ENCODE peak calls at places on chromosomes 3 and 15, in eight cellular contexts. I, P, C, D, Y, X, G and E are unnamed samples.

GRCh38 chr15:76514292-76514691 is 177.7 kb downstream of the ISL2 start:
- DNase-seq in I (no peak), P (no peak), C (no peak), D (no peak), Y (no peak), X (no peak), G (no peak), E (no peak)

GRCh38 chr15:77557178-77557960 is 75.3 kb downstream of the LINGO1 start:
- DNase-seq in I (no peak), P (no peak), C (no peak), D (peak), Y (no peak), X (no peak), G (no peak), E (no peak)

GRCh38 chr3:13822042-13822441 is 57.8 kb downstream of the WNT7A start:
- DNase-seq in I (no peak), P (no peak), C (no peak), D (no peak), Y (no peak), X (no peak), G (no peak), E (no peak)

GRCh38 chr3:126102011-126102410 is 18.1 kb upstream of the SLC41A3 start:
- DNase-seq in I (no peak), P (no peak), C (no peak), D (no peak), Y (no peak), X (no peak), G (no peak), E (no peak)

GRCh38 chr3:78993375-78993774 is 774.4 kb downstream of the ROBO1 start:
- DNase-seq in I (no peak), P (no peak), C (no peak), D (no peak), Y (no peak), X (no peak), G (no peak), E (no peak)

GRCh38 chr3:12287727-12288465 is 974 bp upstream of the PPARG start:
- DNase-seq in I (peak), P (peak), C (no peak), D (peak), Y (no peak), X (peak), G (peak), E (peak)

GRCh38 chr3:64908292-64908691 is 220.5 kb upstream of the ADAMTS9 start:
- DNase-seq in I (peak), P (no peak), C (peak), D (no peak), Y (no peak), X (no peak), G (no peak), E (no peak)

GRCh38 chr3:122443090-122443489 is 27.2 kb upstream of the WDR5B start:
- DNase-seq in I (no peak), P (no peak), C (no peak), D (no peak), Y (no peak), X (no peak), G (no peak), E (no peak)

GRCh38 chr15:57708047-57708446 is 1.5 kb downstream of the POLR2M start:
- DNase-seq in I (no peak), P (no peak), C (peak), D (no peak), Y (no peak), X (no peak), G (no peak), E (no peak)

GRCh38 chr3:112676659-112677234 is 35.8 kb upstream of the CCDC80 start:
- DNase-seq in I (peak), P (no peak), C (peak), D (peak), Y (peak), X (peak), G (peak), E (no peak)

GRCh38 chr15:90002428-90002844 is 1.3 kb downstream of the ZNF710 start:
- DNase-seq in I (peak), P (no peak), C (peak), D (no peak), Y (no peak), X (peak), G (peak), E (peak)

GRCh38 chr3:17384567-17385296 is 357.7 kb downstream of the TBC1D5 start:
- DNase-seq in I (no peak), P (no peak), C (peak), D (no peak), Y (no peak), X (peak), G (no peak), E (no peak)

GRCh38 chr15:65653341-65653740 is 31.6 kb downstream of the SLC24A1 start:
- DNase-seq in I (no peak), P (no peak), C (peak), D (no peak), Y (no peak), X (no peak), G (no peak), E (no peak)

GRCh38 chr15:57017024-57017423 is 98.6 kb downstream of the TCF12 start:
- DNase-seq in I (no peak), P (no peak), C (peak), D (no peak), Y (no peak), X (peak), G (no peak), E (no peak)

GRCh38 chr3:143835312-143835711 is 13.0 kb downstream of the SLC9A9 start:
- DNase-seq in I (no peak), P (no peak), C (no peak), D (no peak), Y (no peak), X (no peak), G (no peak), E (no peak)

GRCh38 chr3:45914362-45915077 is 28.2 kb downstream of the CCR9 start:
- DNase-seq in I (no peak), P (no peak), C (no peak), D (no peak), Y (no peak), X (peak), G (no peak), E (no peak)

GRCh38 chr3:87145553-87145952 is 81.6 kb upstream of the CHMP2B start:
- DNase-seq in I (no peak), P (no peak), C (peak), D (no peak), Y (no peak), X (peak), G (peak), E (no peak)

GRCh38 chr3:169822983-169823382 is 10.3 kb upstream of the LRRC34 start:
- DNase-seq in I (no peak), P (no peak), C (no peak), D (no peak), Y (no peak), X (no peak), G (no peak), E (no peak)

GRCh38 chr3:66488492-66488891 is 12.3 kb downstream of the LRIG1 start:
- DNase-seq in I (no peak), P (no peak), C (no peak), D (no peak), Y (no peak), X (no peak), G (no peak), E (no peak)

GRCh38 chr15:78942741-78943140 is 2.1 kb downstream of the CTSH start:
- DNase-seq in I (no peak), P (no peak), C (no peak), D (no peak), Y (no peak), X (no peak), G (no peak), E (no peak)

GRCh38 chr15:65303687-65304392 is 637 bp upstream of the RNU5B-1 start:
- DNase-seq in I (peak), P (peak), C (peak), D (peak), Y (no peak), X (peak), G (peak), E (peak)

GRCh38 chr3:57791245-57791644 is 35.1 kb downstream of the SLMAP start:
- DNase-seq in I (no peak), P (no peak), C (peak), D (no peak), Y (no peak), X (peak), G (no peak), E (no peak)

GRCh38 chr15:63892794-63893441 is 59.2 kb upstream of the HERC1 start:
- DNase-seq in I (no peak), P (no peak), C (no peak), D (peak), Y (no peak), X (peak), G (peak), E (no peak)

GRCh38 chr3:182725372-182726251 is 67.7 kb upstream of the ATP11B start:
- DNase-seq in I (no peak), P (no peak), C (no peak), D (peak), Y (no peak), X (no peak), G (peak), E (no peak)

GRCh38 chr3:32109256-32109655 is 2.8 kb downstream of the GPD1L start:
- DNase-seq in I (peak), P (peak), C (peak), D (peak), Y (peak), X (no peak), G (peak), E (peak)

GRCh38 chr15:51803961-51804360 is 25.5 kb upstream of the TMOD3 start:
- DNase-seq in I (no peak), P (no peak), C (peak), D (no peak), Y (no peak), X (no peak), G (no peak), E (no peak)

GRCh38 chr15:45690581-45691260 is 55.9 kb downstream of the SQOR start:
- DNase-seq in I (no peak), P (no peak), C (no peak), D (no peak), Y (no peak), X (no peak), G (no peak), E (no peak)

GRCh38 chr3:151765685-151766084 is 32.0 kb downstream of the AADACL2 start:
- DNase-seq in I (no peak), P (no peak), C (no peak), D (no peak), Y (no peak), X (no peak), G (no peak), E (no peak)

GRCh38 chr3:194602580-194603300 is 30.5 kb downstream of the TMEM44 start:
- DNase-seq in I (no peak), P (no peak), C (peak), D (no peak), Y (no peak), X (no peak), G (no peak), E (no peak)

GRCh38 chr3:41000471-41000870 is 198.8 kb upstream of the CTNNB1 start:
- DNase-seq in I (no peak), P (no peak), C (no peak), D (no peak), Y (no peak), X (no peak), G (no peak), E (no peak)

GRCh38 chr3:192545346-192545745 is 182.0 kb downstream of the FGF12 start:
- DNase-seq in I (no peak), P (no peak), C (no peak), D (no peak), Y (no peak), X (no peak), G (no peak), E (no peak)

GRCh38 chr3:42670670-42671069 is 14.7 kb upstream of the KLHL40 start:
- DNase-seq in I (no peak), P (no peak), C (no peak), D (peak), Y (no peak), X (no peak), G (no peak), E (no peak)

GRCh38 chr3:72639736-72640135 is 208.5 kb downstream of the SHQ1 start:
- DNase-seq in I (no peak), P (no peak), C (no peak), D (no peak), Y (no peak), X (no peak), G (no peak), E (no peak)

GRCh38 chr3:78742041-78742440 is 1025.8 kb downstream of the ROBO1 start:
- DNase-seq in I (no peak), P (no peak), C (no peak), D (no peak), Y (no peak), X (no peak), G (no peak), E (no peak)

GRCh38 chr15:28191832-28192231 is 92.7 kb upstream of the OCA2 start:
- DNase-seq in I (peak), P (no peak), C (peak), D (peak), Y (no peak), X (peak), G (peak), E (peak)

GRCh38 chr3:172173316-172174271 is 134.2 kb downstream of the FNDC3B start:
- DNase-seq in I (no peak), P (no peak), C (no peak), D (no peak), Y (no peak), X (no peak), G (no peak), E (no peak)

DNA sequence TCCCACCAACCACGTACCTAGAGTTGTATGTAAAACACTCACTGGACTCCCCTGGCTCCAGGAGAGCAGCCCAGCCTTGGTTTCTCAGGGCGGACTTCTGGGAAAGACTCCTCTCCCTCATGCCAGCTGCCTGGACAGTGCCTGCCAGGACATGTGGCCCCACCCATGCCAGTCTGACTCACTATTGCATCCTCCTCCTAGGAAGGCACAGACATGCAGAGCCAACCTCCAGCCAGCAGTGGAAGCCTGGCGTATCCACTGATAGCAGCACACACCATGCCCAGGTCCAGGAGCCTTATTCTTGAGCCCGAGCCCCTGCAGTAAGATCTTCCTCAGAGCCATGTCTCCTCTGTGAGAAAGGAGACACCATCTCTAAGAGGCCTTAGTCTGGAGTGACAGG is 8.6 kb downstream of the PKM start:
- DNase-seq in I (peak), P (no peak), C (no peak), D (no peak), Y (no peak), X (no peak), G (peak), E (peak)
- TF ChIP-seq POLR2A in I (no peak), P (no peak), C (no peak), D (no peak), Y (no peak), X (no peak), G (no peak), E (peak)

GRCh38 chr15:75043509-75044257 is 20.3 kb downstream of the PPCDC start:
- DNase-seq in I (peak), P (peak), C (peak), D (peak), Y (peak), X (peak), G (peak), E (peak)
- TF ChIP-seq POLR2A in I (no peak), P (peak), C (peak), D (no peak), Y (no peak), X (no peak), G (no peak), E (no peak)

DNA sequence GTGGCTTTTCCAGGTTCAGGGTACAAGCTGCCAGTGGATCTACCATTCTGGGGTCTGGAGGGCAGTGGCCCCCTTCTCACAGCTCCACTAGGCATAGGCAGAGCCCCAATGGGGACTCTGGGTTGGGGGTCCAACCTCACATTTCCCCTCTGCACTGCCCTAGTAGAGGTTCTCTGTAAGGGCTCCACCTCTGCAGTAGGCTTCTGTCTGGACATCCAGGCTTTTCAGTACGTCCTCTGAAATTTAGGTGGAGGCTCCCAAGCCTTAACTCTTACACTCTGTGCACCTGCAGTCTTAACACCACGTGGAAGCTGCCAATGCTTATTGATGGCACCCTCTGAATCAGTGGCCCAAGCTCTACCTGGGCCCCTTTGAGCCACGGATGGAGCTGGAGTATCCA is 22.5 kb upstream of the TM4SF4 start:
- DNase-seq in I (no peak), P (no peak), C (no peak), D (no peak), Y (no peak), X (no peak), G (no peak), E (no peak)
- TF ChIP-seq POLR2A in I (no peak), P (no peak), C (no peak), D (no peak), Y (no peak), X (no peak), G (no peak), E (no peak)

GRCh38 chr15:47561102-47561501 is 156.2 kb upstream of the SEMA6D start:
- DNase-seq in I (no peak), P (no peak), C (no peak), D (no peak), Y (no peak), X (no peak), G (no peak), E (no peak)
- TF ChIP-seq POLR2A in I (no peak), P (no peak), C (no peak), D (no peak), Y (no peak), X (no peak), G (no peak), E (no peak)